ENCODE peak calls at places on chromosomes 13 and 19, in five cellular contexts. S is Peyer's patch, G is IMR-90, X is cardiac muscle cell, O is SJSA1. Y is an unnamed sample. For H3K9me3, the result is how much of the 10 kb centered on the place peaks cover.

GRCh38 chr19:2724148-2724557 is 3.0 kb upstream of the DIRAS1 start:
- DNase-seq in S (no peak), G (no peak), X (no peak), O (no peak), Y (no peak)

GRCh38 chr19:30036154-30037129 is 94.4 kb downstream of the URI1 start:
- DNase-seq in S (no peak), G (peak), X (no peak), O (no peak), Y (no peak)

GRCh38 chr19:9721861-9722260 is 46.7 kb downstream of the ZNF846 start:
- DNase-seq in S (no peak), G (no peak), X (no peak), O (no peak), Y (peak)

GRCh38 chr13:31199849-31200635 is at the start of gene B3GLCT:
- DNase-seq in S (peak), G (peak), X (peak), O (peak), Y (peak)

GRCh38 chr19:14006766-14007562 is 844 bp upstream of the RFX1 start:
- DNase-seq in S (no peak), G (no peak), X (no peak), O (peak), Y (peak)

GRCh38 chr13:111280666-111281577 is 39.5 kb upstream of the TEX29 start:
- DNase-seq in S (no peak), G (peak), X (no peak), O (peak), Y (no peak)

GRCh38 chr19:1295169-1296012 is 9.7 kb downstream of the EFNA2 start:
- DNase-seq in S (no peak), G (no peak), X (peak), O (no peak), Y (no peak)

GRCh38 chr19:36213793-36214387 is 575 bp downstream of the ZNF565 start:
- DNase-seq in S (peak), G (peak), X (no peak), O (no peak), Y (peak)

GRCh38 chr19:1251233-1251502 is 2.8 kb downstream of the MIDN start:
- DNase-seq in S (no peak), G (peak), X (peak), O (no peak), Y (peak)

GRCh38 chr13:76976488-76976887 is 15.4 kb upstream of the CLN5 start:
- DNase-seq in S (no peak), G (no peak), X (no peak), O (no peak), Y (no peak)

GRCh38 chr19:11230621-11231386 is 8.6 kb upstream of the ANGPTL8 start:
- DNase-seq in S (no peak), G (no peak), X (no peak), O (no peak), Y (no peak)

GRCh38 chr13:113078895-113079720 is 26.5 kb upstream of the F7 start:
- DNase-seq in S (no peak), G (no peak), X (no peak), O (no peak), Y (no peak)
- H3K27ac ChIP-seq in S (no peak), G (no peak), X (no peak), O (no peak), Y (no peak)

GRCh38 chr13:48579167-48579918 is 46.5 kb upstream of the RCBTB2 start:
- DNase-seq in S (no peak), G (no peak), X (no peak), O (no peak), Y (no peak)

GRCh38 chr13:48576448-48576993 is 43.6 kb upstream of the RCBTB2 start:
- DNase-seq in S (no peak), G (no peak), X (no peak), O (no peak), Y (no peak)

GRCh38 chr13:48580886-48581285 is 48.0 kb upstream of the RCBTB2 start:
- DNase-seq in S (no peak), G (no peak), X (no peak), O (no peak), Y (no peak)

GRCh38 chr13:48580185-48580803 is 47.4 kb upstream of the RCBTB2 start:
- DNase-seq in S (peak), G (peak), X (peak), O (peak), Y (no peak)

DNA sequence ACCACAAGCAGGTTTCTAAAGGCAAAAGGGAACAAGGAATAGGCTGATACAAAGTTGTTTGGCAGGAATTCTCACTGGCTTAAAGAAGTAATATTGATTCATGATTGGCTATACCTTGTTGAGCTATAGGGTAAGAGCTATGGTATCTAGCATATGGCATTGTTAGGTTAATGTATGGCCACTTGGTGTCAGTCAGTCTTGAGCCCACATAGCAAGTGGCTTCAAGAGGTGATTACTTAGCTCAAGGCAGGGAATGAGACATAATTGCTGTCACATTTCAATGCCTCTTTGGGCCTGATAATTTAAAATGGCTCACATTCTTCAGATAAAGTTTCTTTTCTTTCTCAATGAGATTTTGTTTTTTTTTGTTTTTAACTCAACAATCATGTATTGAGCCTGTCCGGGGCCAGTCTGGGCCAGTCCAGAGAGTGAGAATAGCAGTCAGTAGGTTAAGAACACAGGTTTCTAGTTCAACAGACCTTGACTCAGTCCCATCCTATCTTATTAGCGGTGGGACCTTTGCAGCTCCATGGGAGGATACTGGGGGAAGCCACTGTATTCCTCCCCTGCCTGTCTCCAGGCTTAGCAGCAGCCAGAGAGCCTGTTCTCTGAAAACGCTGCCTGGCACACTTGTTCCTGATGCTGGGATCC is 45.8 kb upstream of the RCBTB2 start:
- DNase-seq in S (no peak), G (no peak), X (no peak), O (no peak), Y (no peak)
- H3K4me3 ChIP-seq in S (no peak), G (no peak), X (no peak), O (no peak), Y (no peak)

GRCh38 chr13:50842711-50843255 is 709 bp downstream of the DLEU7 start:
- DNase-seq in S (no peak), G (no peak), X (no peak), O (no peak), Y (no peak)
- H3K9me3 ChIP-seq in S (under half), G (under half), X (under half), O (under half), Y (under half)

DNA sequence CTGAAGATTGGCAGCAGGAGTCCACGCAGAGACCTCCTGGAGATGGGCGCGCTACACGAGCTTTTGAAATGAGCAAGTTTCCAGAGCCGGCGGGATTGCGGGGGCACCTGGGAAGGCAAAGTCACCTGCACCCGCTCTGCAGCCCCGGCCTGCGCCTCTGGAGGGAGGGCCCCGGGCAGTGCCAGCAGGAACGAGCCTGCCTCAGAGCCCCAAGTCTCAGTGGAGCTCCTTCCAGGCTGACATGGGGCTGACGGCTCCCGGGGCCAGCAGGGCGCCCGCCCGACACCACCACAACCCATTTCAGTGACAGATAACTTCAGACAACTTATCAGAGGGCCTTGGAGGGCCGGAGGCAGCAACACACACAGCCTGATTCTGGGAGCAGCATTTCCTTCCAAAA is 45.0 kb downstream of the RASA3 start:
- DNase-seq in S (no peak), G (no peak), X (no peak), O (no peak), Y (peak)
- H3K27ac ChIP-seq in S (no peak), G (no peak), X (no peak), O (no peak), Y (no peak)

GRCh38 chr13:81874253-81874652 is 1533.3 kb upstream of the SPRY2 start:
- DNase-seq in S (no peak), G (no peak), X (no peak), O (no peak), Y (no peak)
- H3K4me3 ChIP-seq in S (no peak), G (no peak), X (no peak), O (no peak), Y (no peak)

GRCh38 chr19:58262922-58263296 is 15.8 kb upstream of the ZNF8 start:
- DNase-seq in S (no peak), G (no peak), X (no peak), O (no peak), Y (no peak)
- H3K9me3 ChIP-seq in S (half or more), G (half or more), X (under half), O (half or more), Y (half or more)

DNA sequence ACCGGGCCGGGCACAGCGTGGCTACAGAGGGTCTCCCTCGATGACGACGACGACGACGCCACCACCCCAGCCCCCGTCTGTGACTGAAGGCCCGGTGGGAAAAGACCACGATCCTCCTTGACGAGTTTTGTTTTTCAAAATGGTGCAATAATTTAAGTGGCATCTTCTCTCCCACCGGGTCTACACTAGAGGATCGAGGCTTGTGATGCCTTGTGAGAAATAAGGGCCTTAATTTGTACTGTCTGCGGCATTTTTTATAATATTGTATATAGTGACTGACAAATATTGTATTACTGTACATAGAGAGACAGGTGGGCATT is 2.5 kb downstream of the KLF2 start:
- DNase-seq in S (no peak), G (no peak), X (no peak), O (no peak), Y (no peak)
- H3K27ac ChIP-seq in S (peak), G (no peak), X (no peak), O (peak), Y (no peak)

DNA sequence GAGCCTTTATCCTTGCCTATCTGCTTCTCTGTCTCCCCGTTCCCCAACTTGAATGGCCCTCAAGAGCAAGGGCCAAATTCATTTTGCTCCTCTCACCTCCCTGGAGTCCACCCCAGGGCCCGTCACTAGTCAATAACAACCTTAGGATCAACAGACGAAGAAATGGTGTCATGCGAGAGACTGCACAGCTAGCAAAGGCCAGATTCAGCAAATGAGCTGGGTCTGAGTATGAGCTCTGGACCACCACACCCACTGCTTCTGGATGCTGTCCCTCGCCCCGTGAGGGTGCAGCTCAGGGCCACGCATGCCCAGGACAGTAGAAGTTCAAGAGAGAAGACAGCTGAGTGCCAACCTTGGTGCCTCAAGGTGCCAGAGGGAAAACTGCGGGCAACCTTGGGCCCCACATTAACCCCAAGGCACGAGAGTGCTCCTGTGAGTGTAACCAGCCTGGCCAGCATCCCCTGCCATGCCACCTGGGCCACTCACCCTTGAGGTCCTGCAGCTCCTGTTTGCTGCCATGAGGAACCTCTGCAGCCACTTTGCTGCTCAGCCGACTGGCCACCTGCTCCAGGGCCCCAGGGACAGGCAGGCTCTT is 11.8 kb upstream of the AKAP8L start:
- DNase-seq in S (no peak), G (no peak), X (no peak), O (no peak), Y (no peak)
- H3K4me3 ChIP-seq in S (no peak), G (no peak), X (no peak), O (peak), Y (no peak)

GRCh38 chr19:34649886-34650543 is 26.9 kb downstream of the SCGB2B2 start:
- DNase-seq in S (no peak), G (no peak), X (no peak), O (no peak), Y (no peak)
- H3K9me3 ChIP-seq in S (under half), G (under half), X (under half), O (under half), Y (under half)